ENCODE peak calls at places on chromosomes 16 and 17, in six cellular contexts. I is omental fat pad; T is HuH-7; J is activated CD4-positive, alpha-beta T cell treated with anti-CD3 and anti-CD28 coated beads, Interleukin-2, amount 10 ng/mL, durations not matched to agents 7 days and 5 days; H is kidney glomerular epithelial cell; N is ACHN. W is an unnamed sample.

GRCh38 chr17:82765357-82765756 is 13.5 kb downstream of the TBCD start:
- DNase-seq in I (no peak), T (no peak), J (no peak), H (no peak), N (no peak), W (no peak)

GRCh38 chr16:1964046-1964505 is 550 bp downstream of the RPS2 start:
- DNase-seq in I (no peak), T (no peak), J (peak), H (no peak), N (peak), W (peak)

GRCh38 chr17:16568541-16569357 is at the start of gene ZNF287:
- DNase-seq in I (peak), T (no peak), J (peak), H (peak), N (peak), W (peak)

GRCh38 chr16:57536306-57537193 is at the start of gene CCDC102A:
- DNase-seq in I (peak), T (no peak), J (peak), H (peak), N (no peak), W (no peak)

GRCh38 chr17:45838751-45839150 is 5.9 kb upstream of the SPPL2C start:
- DNase-seq in I (no peak), T (no peak), J (no peak), H (no peak), N (no peak), W (no peak)

GRCh38 chr17:4560837-4561241 is 462 bp upstream of the GGT6 start:
- DNase-seq in I (no peak), T (no peak), J (no peak), H (no peak), N (no peak), W (no peak)

GRCh38 chr16:68246671-68247070 is 1.5 kb downstream of the PLA2G15 start:
- DNase-seq in I (no peak), T (no peak), J (no peak), H (no peak), N (no peak), W (no peak)

GRCh38 chr16:80931985-80932720 is 74.5 kb downstream of the CMC2 start:
- DNase-seq in I (no peak), T (peak), J (peak), H (peak), N (peak), W (peak)

GRCh38 chr16:13961099-13961811 is 41.3 kb downstream of the ERCC4 start:
- DNase-seq in I (no peak), T (no peak), J (no peak), H (no peak), N (no peak), W (no peak)

GRCh38 chr17:79667746-79668145 is 56.9 kb upstream of the RBFOX3 start:
- DNase-seq in I (no peak), T (no peak), J (no peak), H (no peak), N (no peak), W (peak)

GRCh38 chr16:84214451-84215066 is 23.6 kb downstream of the ADAD2 start:
- DNase-seq in I (no peak), T (no peak), J (no peak), H (no peak), N (no peak), W (no peak)

GRCh38 chr16:87765776-87766484 is at the start of gene KLHDC4:
- DNase-seq in I (peak), T (peak), J (peak), H (peak), N (peak), W (peak)

GRCh38 chr17:45298546-45299285 is 18.1 kb downstream of the MAP3K14 start:
- DNase-seq in I (no peak), T (no peak), J (no peak), H (no peak), N (no peak), W (no peak)

GRCh38 chr17:71801301-71801700 is 319.5 kb upstream of the SOX9 start:
- DNase-seq in I (no peak), T (no peak), J (no peak), H (no peak), N (no peak), W (no peak)

GRCh38 chr17:35849469-35850348 is 19.0 kb downstream of the HEATR9 start:
- DNase-seq in I (no peak), T (peak), J (peak), H (peak), N (peak), W (peak)

GRCh38 chr17:38451840-38452529 is 23.7 kb downstream of the ARHGAP23 start:
- DNase-seq in I (no peak), T (no peak), J (no peak), H (peak), N (no peak), W (no peak)

GRCh38 chr16:56401482-56401881 is 23.9 kb downstream of the AMFR start:
- DNase-seq in I (no peak), T (peak), J (peak), H (no peak), N (peak), W (peak)

GRCh38 chr16:86740817-86741799 is 162.8 kb downstream of the FOXL1 start:
- DNase-seq in I (no peak), T (no peak), J (no peak), H (peak), N (no peak), W (peak)

GRCh38 chr16:9929836-9930235 is 252.4 kb downstream of the GRIN2A start:
- DNase-seq in I (no peak), T (no peak), J (no peak), H (no peak), N (no peak), W (no peak)

GRCh38 chr17:62995377-62995885 is 29.4 kb downstream of the TANC2 start:
- DNase-seq in I (no peak), T (peak), J (no peak), H (no peak), N (peak), W (peak)

GRCh38 chr17:10600551-10600950 is 51.1 kb upstream of the MYH2 start:
- DNase-seq in I (no peak), T (no peak), J (no peak), H (no peak), N (peak), W (no peak)

GRCh38 chr17:43132117-43132516 is 7.0 kb upstream of the BRCA1 start:
- DNase-seq in I (no peak), T (no peak), J (no peak), H (no peak), N (no peak), W (no peak)

GRCh38 chr16:69566437-69567030 is 768 bp downstream of the NFAT5 start:
- DNase-seq in I (no peak), T (peak), J (peak), H (no peak), N (peak), W (peak)

GRCh38 chr16:1713331-1713730 is 7.3 kb downstream of the MAPK8IP3 start:
- DNase-seq in I (no peak), T (no peak), J (no peak), H (no peak), N (no peak), W (no peak)

GRCh38 chr17:78132767-78133178 is 2.2 kb downstream of the TMC8 start:
- DNase-seq in I (no peak), T (no peak), J (no peak), H (no peak), N (no peak), W (no peak)

GRCh38 chr16:85245307-85246172 is 133.3 kb upstream of the CIBAR2 start:
- DNase-seq in I (no peak), T (peak), J (peak), H (peak), N (peak), W (peak)

GRCh38 chr17:81228420-81228819 is 5.7 kb upstream of the CEP131 start:
- DNase-seq in I (no peak), T (no peak), J (no peak), H (no peak), N (no peak), W (no peak)

GRCh38 chr17:2003525-2003924 is 21.6 kb downstream of the RTN4RL1 start:
- DNase-seq in I (no peak), T (no peak), J (no peak), H (no peak), N (no peak), W (no peak)

GRCh38 chr16:49969356-49970030 is 55.5 kb upstream of the CNEP1R1 start:
- DNase-seq in I (no peak), T (peak), J (no peak), H (no peak), N (no peak), W (peak)

GRCh38 chr16:86597880-86598606 is 19.7 kb downstream of the FOXL1 start:
- DNase-seq in I (no peak), T (no peak), J (no peak), H (no peak), N (no peak), W (no peak)

GRCh38 chr17:82003411-82004381 is 19.0 kb downstream of the CENPX start:
- DNase-seq in I (peak), T (no peak), J (no peak), H (peak), N (peak), W (peak)

GRCh38 chr17:18916816-18917496 is 35.0 kb upstream of the SLC5A10 start:
- DNase-seq in I (no peak), T (no peak), J (no peak), H (no peak), N (no peak), W (no peak)

GRCh38 chr16:67865318-67865717 is 7.5 kb upstream of the EDC4 start:
- DNase-seq in I (no peak), T (peak), J (peak), H (no peak), N (peak), W (peak)

GRCh38 chr17:18910881-18911280 is 41.1 kb upstream of the SLC5A10 start:
- DNase-seq in I (no peak), T (no peak), J (no peak), H (no peak), N (no peak), W (no peak)

GRCh38 chr17:81436294-81436849 is 41.1 kb downstream of the BAHCC1 start:
- DNase-seq in I (no peak), T (no peak), J (no peak), H (no peak), N (no peak), W (no peak)

GRCh38 chr17:49690256-49690655 is 12.4 kb upstream of the SPOP start:
- DNase-seq in I (no peak), T (no peak), J (no peak), H (no peak), N (no peak), W (no peak)